ENCODE peak calls at places on chromosomes 3 and 15, in four cellular contexts. T is GM23248, D is AG20443, F is endothelial cell. P is an unnamed sample.
A peak's percentile ranks its signal among the peaks of the same experiment; 100 is the strongest.

GRCh38 chr15:75750261-75751050 is 37.8 kb upstream of the CSPG4 start:
- DNase-seq in T (no peak), D (no peak), F (no peak), P (no peak)

GRCh38 chr3:69568926-69569325 is 170.3 kb upstream of the MITF start:
- DNase-seq in T (peak; percentile 1), D (no peak), F (no peak), P (peak; percentile 21)

GRCh38 chr3:30658328-30659052 is 52.1 kb downstream of the TGFBR2 start:
- DNase-seq in T (peak; percentile 81), D (peak; percentile 21), F (no peak), P (no peak)

GRCh38 chr3:150372320-150373118 is 35.6 kb upstream of the TSC22D2 start:
- DNase-seq in T (peak; percentile 39), D (no peak), F (no peak), P (no peak)

GRCh38 chr3:64654013-64654412 is 33.8 kb downstream of the ADAMTS9 start:
- DNase-seq in T (no peak), D (no peak), F (no peak), P (no peak)

GRCh38 chr3:195692781-195693427 is 27.9 kb upstream of the MUC20 start:
- DNase-seq in T (no peak), D (peak; percentile 1), F (no peak), P (no peak)

GRCh38 chr3:60610441-60611112 is 640.7 kb downstream of the FHIT start:
- DNase-seq in T (peak; percentile 98), D (peak; percentile 62), F (no peak), P (no peak)

GRCh38 chr3:158350971-158351370 is 220.0 kb upstream of the MLF1 start:
- DNase-seq in T (no peak), D (no peak), F (no peak), P (no peak)

GRCh38 chr15:64630403-64631107 is 144.8 kb downstream of the RBPMS2 start:
- DNase-seq in T (no peak), D (no peak), F (no peak), P (peak; percentile 64)

GRCh38 chr3:190825389-190826016 is 37.0 kb downstream of the GMNC start:
- DNase-seq in T (peak; percentile 33), D (no peak), F (no peak), P (no peak)

GRCh38 chr3:108103971-108104797 is 13.4 kb upstream of the CD47 start:
- DNase-seq in T (peak; percentile 26), D (peak; percentile 28), F (no peak), P (peak; percentile 75)

GRCh38 chr3:12194209-12194608 is 35.5 kb upstream of the TIMP4 start:
- DNase-seq in T (peak; percentile 88), D (peak; percentile 41), F (no peak), P (peak; percentile 93)

GRCh38 chr15:89018235-89018634 is 70.0 kb upstream of the ABHD2 start:
- DNase-seq in T (peak; percentile 66), D (peak; percentile 60), F (no peak), P (peak; percentile 82)

GRCh38 chr15:98874773-98875172 is 132.8 kb downstream of the PGPEP1L start:
- DNase-seq in T (no peak), D (no peak), F (no peak), P (no peak)

GRCh38 chr3:146091397-146091796 is 69.6 kb downstream of the PLOD2 start:
- DNase-seq in T (no peak), D (no peak), F (no peak), P (no peak)

GRCh38 chr15:89457086-89457485 is 39.3 kb downstream of the RHCG start:
- DNase-seq in T (peak; percentile 40), D (no peak), F (no peak), P (peak; percentile 25)